ENCODE peak calls at places on chromosomes 16 and 17, in nine cellular contexts. One of them, this sample, is unnamed.

GRCh38 chr17:42702446-42702845 is 20.1 kb downstream of the CNTNAP1 start:
- DNase-seq in LNCaP clone FGC: no peak
- DNase-seq in Calu3: no peak
- DNase-seq in foreskin keratinocyte: no peak
- DNase-seq in breast epithelium: no peak
- DNase-seq in cortex of kidney: no peak
- DNase-seq in fibroblast of villous mesenchyme: no peak
- DNase-seq in kidney epithelial cell: no peak
- DNase-seq in HTR-8/SVneo: no peak
- DNase-seq in this sample: no peak

GRCh38 chr16:49463529-49463928 is 89.9 kb downstream of the C16orf78 start:
- DNase-seq in foreskin keratinocyte: no peak
- DNase-seq in LNCaP clone FGC: no peak
- DNase-seq in Calu3: no peak
- DNase-seq in breast epithelium: no peak
- DNase-seq in kidney epithelial cell: no peak
- DNase-seq in fibroblast of villous mesenchyme: no peak
- DNase-seq in cortex of kidney: no peak
- DNase-seq in HTR-8/SVneo: no peak
- DNase-seq in this sample: no peak

GRCh38 chr16:76653390-76654026 is 376.3 kb downstream of the CNTNAP4 start:
- DNase-seq in HTR-8/SVneo: no peak
- DNase-seq in foreskin keratinocyte: no peak
- DNase-seq in Calu3: peak
- DNase-seq in kidney epithelial cell: peak
- DNase-seq in cortex of kidney: no peak
- DNase-seq in breast epithelium: no peak
- DNase-seq in LNCaP clone FGC: peak
- DNase-seq in fibroblast of villous mesenchyme: peak
- DNase-seq in this sample: no peak

GRCh38 chr17:50578173-50578572 is 17.7 kb downstream of the CACNA1G start:
- DNase-seq in fibroblast of villous mesenchyme: no peak
- DNase-seq in cortex of kidney: no peak
- DNase-seq in kidney epithelial cell: no peak
- DNase-seq in Calu3: no peak
- DNase-seq in LNCaP clone FGC: no peak
- DNase-seq in foreskin keratinocyte: no peak
- DNase-seq in breast epithelium: no peak
- DNase-seq in HTR-8/SVneo: no peak
- DNase-seq in this sample: no peak

GRCh38 chr17:7549401-7550055 is 670 bp downstream of the TNFSF12 start:
- DNase-seq in cortex of kidney: no peak
- DNase-seq in foreskin keratinocyte: no peak
- DNase-seq in Calu3: no peak
- DNase-seq in breast epithelium: no peak
- DNase-seq in fibroblast of villous mesenchyme: no peak
- DNase-seq in kidney epithelial cell: no peak
- DNase-seq in LNCaP clone FGC: no peak
- DNase-seq in HTR-8/SVneo: no peak
- DNase-seq in this sample: no peak

GRCh38 chr17:72305472-72305871 is 184.7 kb downstream of the SOX9 start:
- DNase-seq in breast epithelium: no peak
- DNase-seq in HTR-8/SVneo: no peak
- DNase-seq in Calu3: no peak
- DNase-seq in fibroblast of villous mesenchyme: peak
- DNase-seq in foreskin keratinocyte: no peak
- DNase-seq in cortex of kidney: no peak
- DNase-seq in kidney epithelial cell: no peak
- DNase-seq in LNCaP clone FGC: no peak
- DNase-seq in this sample: no peak

GRCh38 chr17:70677783-70678647 is 508.7 kb downstream of the KCNJ2 start:
- DNase-seq in kidney epithelial cell: no peak
- DNase-seq in fibroblast of villous mesenchyme: no peak
- DNase-seq in breast epithelium: no peak
- DNase-seq in HTR-8/SVneo: no peak
- DNase-seq in LNCaP clone FGC: no peak
- DNase-seq in cortex of kidney: no peak
- DNase-seq in Calu3: no peak
- DNase-seq in foreskin keratinocyte: no peak
- DNase-seq in this sample: no peak

GRCh38 chr17:35981908-35982330 is 622 bp upstream of the CCL16 start:
- DNase-seq in breast epithelium: no peak
- DNase-seq in fibroblast of villous mesenchyme: no peak
- DNase-seq in foreskin keratinocyte: no peak
- DNase-seq in Calu3: peak
- DNase-seq in LNCaP clone FGC: no peak
- DNase-seq in HTR-8/SVneo: no peak
- DNase-seq in cortex of kidney: no peak
- DNase-seq in kidney epithelial cell: no peak
- DNase-seq in this sample: no peak

GRCh38 chr17:31582151-31582907 is 190.9 kb downstream of the RAB11FIP4 start:
- DNase-seq in foreskin keratinocyte: no peak
- DNase-seq in HTR-8/SVneo: no peak
- DNase-seq in LNCaP clone FGC: no peak
- DNase-seq in cortex of kidney: no peak
- DNase-seq in kidney epithelial cell: no peak
- DNase-seq in Calu3: no peak
- DNase-seq in fibroblast of villous mesenchyme: peak
- DNase-seq in breast epithelium: no peak
- DNase-seq in this sample: peak

GRCh38 chr16:72837846-72838661 is 209.9 kb downstream of the ZFHX3 start:
- DNase-seq in LNCaP clone FGC: no peak
- DNase-seq in fibroblast of villous mesenchyme: no peak
- DNase-seq in HTR-8/SVneo: no peak
- DNase-seq in kidney epithelial cell: no peak
- DNase-seq in foreskin keratinocyte: no peak
- DNase-seq in cortex of kidney: no peak
- DNase-seq in breast epithelium: no peak
- DNase-seq in Calu3: no peak
- DNase-seq in this sample: no peak

GRCh38 chr17:7997186-7997585 is 5.2 kb upstream of the GUCY2D start:
- DNase-seq in LNCaP clone FGC: no peak
- DNase-seq in foreskin keratinocyte: no peak
- DNase-seq in cortex of kidney: no peak
- DNase-seq in kidney epithelial cell: no peak
- DNase-seq in breast epithelium: peak
- DNase-seq in HTR-8/SVneo: no peak
- DNase-seq in Calu3: peak
- DNase-seq in fibroblast of villous mesenchyme: peak
- DNase-seq in this sample: no peak

GRCh38 chr16:70553645-70554044 is 30.0 kb downstream of the SF3B3 start:
- DNase-seq in HTR-8/SVneo: no peak
- DNase-seq in foreskin keratinocyte: no peak
- DNase-seq in fibroblast of villous mesenchyme: peak
- DNase-seq in breast epithelium: no peak
- DNase-seq in cortex of kidney: no peak
- DNase-seq in LNCaP clone FGC: no peak
- DNase-seq in kidney epithelial cell: no peak
- DNase-seq in Calu3: no peak
- DNase-seq in this sample: no peak

GRCh38 chr17:43839670-43840101 is 6.7 kb upstream of the MPP3 start:
- DNase-seq in Calu3: peak
- DNase-seq in breast epithelium: no peak
- DNase-seq in HTR-8/SVneo: no peak
- DNase-seq in cortex of kidney: no peak
- DNase-seq in foreskin keratinocyte: no peak
- DNase-seq in fibroblast of villous mesenchyme: no peak
- DNase-seq in kidney epithelial cell: no peak
- DNase-seq in LNCaP clone FGC: peak
- DNase-seq in this sample: no peak

GRCh38 chr16:66523861-66524354 is 26.0 kb downstream of the TK2 start:
- DNase-seq in breast epithelium: no peak
- DNase-seq in HTR-8/SVneo: no peak
- DNase-seq in cortex of kidney: no peak
- DNase-seq in foreskin keratinocyte: no peak
- DNase-seq in kidney epithelial cell: no peak
- DNase-seq in Calu3: no peak
- DNase-seq in LNCaP clone FGC: no peak
- DNase-seq in fibroblast of villous mesenchyme: peak
- DNase-seq in this sample: no peak

GRCh38 chr17:37743612-37743874 is 1.3 kb downstream of the HNF1B start:
- DNase-seq in foreskin keratinocyte: no peak
- DNase-seq in breast epithelium: no peak
- DNase-seq in fibroblast of villous mesenchyme: no peak
- DNase-seq in Calu3: peak
- DNase-seq in kidney epithelial cell: no peak
- DNase-seq in LNCaP clone FGC: no peak
- DNase-seq in cortex of kidney: no peak
- DNase-seq in HTR-8/SVneo: no peak
- DNase-seq in this sample: no peak

GRCh38 chr17:79922161-79922569 is 82.9 kb upstream of the CBX4 start:
- DNase-seq in fibroblast of villous mesenchyme: no peak
- DNase-seq in HTR-8/SVneo: no peak
- DNase-seq in LNCaP clone FGC: no peak
- DNase-seq in Calu3: no peak
- DNase-seq in cortex of kidney: no peak
- DNase-seq in foreskin keratinocyte: no peak
- DNase-seq in kidney epithelial cell: no peak
- DNase-seq in breast epithelium: no peak
- DNase-seq in this sample: no peak

GRCh38 chr17:67514998-67515397 is 137.9 kb downstream of the PITPNC1 start:
- DNase-seq in fibroblast of villous mesenchyme: no peak
- DNase-seq in LNCaP clone FGC: no peak
- DNase-seq in breast epithelium: no peak
- DNase-seq in foreskin keratinocyte: no peak
- DNase-seq in cortex of kidney: no peak
- DNase-seq in Calu3: no peak
- DNase-seq in kidney epithelial cell: no peak
- DNase-seq in HTR-8/SVneo: no peak
- DNase-seq in this sample: no peak

GRCh38 chr17:40806131-40806530 is 6.4 kb upstream of the KRT28 start:
- DNase-seq in fibroblast of villous mesenchyme: no peak
- DNase-seq in breast epithelium: no peak
- DNase-seq in LNCaP clone FGC: no peak
- DNase-seq in foreskin keratinocyte: no peak
- DNase-seq in kidney epithelial cell: no peak
- DNase-seq in cortex of kidney: no peak
- DNase-seq in Calu3: no peak
- DNase-seq in HTR-8/SVneo: no peak
- DNase-seq in this sample: no peak